ENCODE peak calls at places on chromosomes 6 and 20, in seven cellular contexts. One of them, this sample, is unnamed.
A peak's percentile ranks its signal among the peaks of the same experiment; 100 is the strongest.

GRCh38 chr6:116145786-116146675 is 20.1 kb upstream of the COL10A1 start:
- DNase-seq in right cardiac atrium: no peak
- DNase-seq in naive thymus-derived CD8-positive, alpha-beta T cell: no peak
- DNase-seq in iris pigment epithelial cell: no peak
- DNase-seq in uterus: no peak
- DNase-seq in ureter: no peak
- DNase-seq in activated CD4-positive, alpha-beta T cell treated with anti-CD3 and anti-CD28 coated beads, Interleukin-2, amount 50 U/mL, for 24 hours: no peak
- DNase-seq in this sample: no peak

GRCh38 chr6:133240511-133241087 is 558 bp upstream of the EYA4 start:
- DNase-seq in right cardiac atrium: peak; percentile 77
- DNase-seq in naive thymus-derived CD8-positive, alpha-beta T cell: no peak
- DNase-seq in iris pigment epithelial cell: peak; percentile 47
- DNase-seq in uterus: no peak
- DNase-seq in ureter: peak; percentile 42
- DNase-seq in activated CD4-positive, alpha-beta T cell treated with anti-CD3 and anti-CD28 coated beads, Interleukin-2, amount 50 U/mL, for 24 hours: no peak
- DNase-seq in this sample: no peak

GRCh38 chr6:80022803-80023202 is 18.4 kb downstream of the TTK start:
- DNase-seq in right cardiac atrium: no peak
- DNase-seq in naive thymus-derived CD8-positive, alpha-beta T cell: no peak
- DNase-seq in iris pigment epithelial cell: peak; percentile 87
- DNase-seq in uterus: no peak
- DNase-seq in ureter: no peak
- DNase-seq in activated CD4-positive, alpha-beta T cell treated with anti-CD3 and anti-CD28 coated beads, Interleukin-2, amount 50 U/mL, for 24 hours: no peak
- DNase-seq in this sample: no peak

GRCh38 chr6:27862396-27863061 is 49.7 kb downstream of the OR2B2 start:
- DNase-seq in right cardiac atrium: no peak
- DNase-seq in naive thymus-derived CD8-positive, alpha-beta T cell: no peak
- DNase-seq in iris pigment epithelial cell: peak; percentile 48
- DNase-seq in uterus: no peak
- DNase-seq in ureter: no peak
- DNase-seq in activated CD4-positive, alpha-beta T cell treated with anti-CD3 and anti-CD28 coated beads, Interleukin-2, amount 50 U/mL, for 24 hours: no peak
- DNase-seq in this sample: no peak

GRCh38 chr20:51931321-51931720 is 129.0 kb upstream of the SALL4 start:
- DNase-seq in right cardiac atrium: no peak
- DNase-seq in naive thymus-derived CD8-positive, alpha-beta T cell: no peak
- DNase-seq in iris pigment epithelial cell: no peak
- DNase-seq in uterus: no peak
- DNase-seq in ureter: no peak
- DNase-seq in activated CD4-positive, alpha-beta T cell treated with anti-CD3 and anti-CD28 coated beads, Interleukin-2, amount 50 U/mL, for 24 hours: no peak
- DNase-seq in this sample: no peak

GRCh38 chr20:13274311-13274965 is 53.4 kb downstream of the ISM1 start:
- DNase-seq in right cardiac atrium: peak; percentile 47
- DNase-seq in naive thymus-derived CD8-positive, alpha-beta T cell: no peak
- DNase-seq in iris pigment epithelial cell: no peak
- DNase-seq in uterus: no peak
- DNase-seq in ureter: no peak
- DNase-seq in activated CD4-positive, alpha-beta T cell treated with anti-CD3 and anti-CD28 coated beads, Interleukin-2, amount 50 U/mL, for 24 hours: no peak
- DNase-seq in this sample: no peak

GRCh38 chr6:1636971-1637871 is 27.5 kb downstream of the FOXC1 start:
- DNase-seq in right cardiac atrium: peak; percentile 53
- DNase-seq in naive thymus-derived CD8-positive, alpha-beta T cell: no peak
- DNase-seq in iris pigment epithelial cell: no peak
- DNase-seq in uterus: no peak
- DNase-seq in ureter: no peak
- DNase-seq in activated CD4-positive, alpha-beta T cell treated with anti-CD3 and anti-CD28 coated beads, Interleukin-2, amount 50 U/mL, for 24 hours: no peak
- DNase-seq in this sample: no peak

GRCh38 chr20:39338977-39339376 is 376.8 kb downstream of the DHX35 start:
- DNase-seq in right cardiac atrium: peak; percentile 38
- DNase-seq in naive thymus-derived CD8-positive, alpha-beta T cell: no peak
- DNase-seq in iris pigment epithelial cell: no peak
- DNase-seq in uterus: no peak
- DNase-seq in ureter: no peak
- DNase-seq in activated CD4-positive, alpha-beta T cell treated with anti-CD3 and anti-CD28 coated beads, Interleukin-2, amount 50 U/mL, for 24 hours: no peak
- DNase-seq in this sample: no peak

GRCh38 chr6:11143394-11144371 is 32.2 kb upstream of the ERVFRD-1 start:
- DNase-seq in right cardiac atrium: peak; percentile 73
- DNase-seq in naive thymus-derived CD8-positive, alpha-beta T cell: no peak
- DNase-seq in iris pigment epithelial cell: peak; percentile 98
- DNase-seq in uterus: peak; percentile 61
- DNase-seq in ureter: peak; percentile 76
- DNase-seq in activated CD4-positive, alpha-beta T cell treated with anti-CD3 and anti-CD28 coated beads, Interleukin-2, amount 50 U/mL, for 24 hours: no peak
- DNase-seq in this sample: no peak

GRCh38 chr6:53410508-53411258 is 61.9 kb upstream of the ELOVL5 start:
- DNase-seq in right cardiac atrium: peak; percentile 69
- DNase-seq in naive thymus-derived CD8-positive, alpha-beta T cell: peak; percentile 42
- DNase-seq in iris pigment epithelial cell: peak; percentile 54
- DNase-seq in uterus: no peak
- DNase-seq in ureter: no peak
- DNase-seq in activated CD4-positive, alpha-beta T cell treated with anti-CD3 and anti-CD28 coated beads, Interleukin-2, amount 50 U/mL, for 24 hours: peak; percentile 18
- DNase-seq in this sample: no peak

GRCh38 chr20:54040528-54040927 is 29.9 kb downstream of the BCAS1 start:
- DNase-seq in right cardiac atrium: no peak
- DNase-seq in naive thymus-derived CD8-positive, alpha-beta T cell: no peak
- DNase-seq in iris pigment epithelial cell: no peak
- DNase-seq in uterus: no peak
- DNase-seq in ureter: no peak
- DNase-seq in activated CD4-positive, alpha-beta T cell treated with anti-CD3 and anti-CD28 coated beads, Interleukin-2, amount 50 U/mL, for 24 hours: no peak
- DNase-seq in this sample: no peak

GRCh38 chr6:143337201-143337949 is 113.1 kb downstream of the ADAT2 start:
- DNase-seq in right cardiac atrium: peak; percentile 76
- DNase-seq in naive thymus-derived CD8-positive, alpha-beta T cell: peak; percentile 7
- DNase-seq in iris pigment epithelial cell: peak; percentile 7
- DNase-seq in uterus: no peak
- DNase-seq in ureter: no peak
- DNase-seq in activated CD4-positive, alpha-beta T cell treated with anti-CD3 and anti-CD28 coated beads, Interleukin-2, amount 50 U/mL, for 24 hours: peak; percentile 20
- DNase-seq in this sample: peak; percentile 17

GRCh38 chr20:45406260-45407066 is 1.6 kb upstream of the DBNDD2 start:
- DNase-seq in right cardiac atrium: peak; percentile 95
- DNase-seq in naive thymus-derived CD8-positive, alpha-beta T cell: peak; percentile 43
- DNase-seq in iris pigment epithelial cell: no peak
- DNase-seq in uterus: peak; percentile 75
- DNase-seq in ureter: peak; percentile 81
- DNase-seq in activated CD4-positive, alpha-beta T cell treated with anti-CD3 and anti-CD28 coated beads, Interleukin-2, amount 50 U/mL, for 24 hours: peak; percentile 33
- DNase-seq in this sample: no peak

GRCh38 chr6:43791752-43792422 is 21.9 kb downstream of the VEGFA start:
- DNase-seq in right cardiac atrium: no peak
- DNase-seq in naive thymus-derived CD8-positive, alpha-beta T cell: no peak
- DNase-seq in iris pigment epithelial cell: no peak
- DNase-seq in uterus: no peak
- DNase-seq in ureter: no peak
- DNase-seq in activated CD4-positive, alpha-beta T cell treated with anti-CD3 and anti-CD28 coated beads, Interleukin-2, amount 50 U/mL, for 24 hours: no peak
- DNase-seq in this sample: no peak

GRCh38 chr20:59020938-59021551 is 1.8 kb downstream of the TUBB1 start:
- DNase-seq in right cardiac atrium: no peak
- DNase-seq in naive thymus-derived CD8-positive, alpha-beta T cell: no peak
- DNase-seq in iris pigment epithelial cell: peak; percentile 73
- DNase-seq in uterus: no peak
- DNase-seq in ureter: no peak
- DNase-seq in activated CD4-positive, alpha-beta T cell treated with anti-CD3 and anti-CD28 coated beads, Interleukin-2, amount 50 U/mL, for 24 hours: no peak
- DNase-seq in this sample: no peak

GRCh38 chr6:108716801-108717791 is 131.1 kb upstream of the ARMC2 start:
- DNase-seq in right cardiac atrium: no peak
- DNase-seq in naive thymus-derived CD8-positive, alpha-beta T cell: no peak
- DNase-seq in iris pigment epithelial cell: no peak
- DNase-seq in uterus: no peak
- DNase-seq in ureter: no peak
- DNase-seq in activated CD4-positive, alpha-beta T cell treated with anti-CD3 and anti-CD28 coated beads, Interleukin-2, amount 50 U/mL, for 24 hours: no peak
- DNase-seq in this sample: no peak

GRCh38 chr6:131096786-131097185 is 33.7 kb upstream of the EPB41L2 start:
- DNase-seq in right cardiac atrium: no peak
- DNase-seq in naive thymus-derived CD8-positive, alpha-beta T cell: no peak
- DNase-seq in iris pigment epithelial cell: peak; percentile 26
- DNase-seq in uterus: no peak
- DNase-seq in ureter: no peak
- DNase-seq in activated CD4-positive, alpha-beta T cell treated with anti-CD3 and anti-CD28 coated beads, Interleukin-2, amount 50 U/mL, for 24 hours: no peak
- DNase-seq in this sample: no peak

GRCh38 chr6:97947841-97948240 is 664.8 kb upstream of the MMS22L start:
- DNase-seq in right cardiac atrium: no peak
- DNase-seq in naive thymus-derived CD8-positive, alpha-beta T cell: no peak
- DNase-seq in iris pigment epithelial cell: peak; percentile 88
- DNase-seq in uterus: peak; percentile 45
- DNase-seq in ureter: peak; percentile 50
- DNase-seq in activated CD4-positive, alpha-beta T cell treated with anti-CD3 and anti-CD28 coated beads, Interleukin-2, amount 50 U/mL, for 24 hours: no peak
- DNase-seq in this sample: no peak

GRCh38 chr20:7195704-7196103 is 428.2 kb downstream of the BMP2 start:
- DNase-seq in right cardiac atrium: no peak
- DNase-seq in naive thymus-derived CD8-positive, alpha-beta T cell: no peak
- DNase-seq in iris pigment epithelial cell: peak; percentile 97
- DNase-seq in uterus: no peak
- DNase-seq in ureter: no peak
- DNase-seq in activated CD4-positive, alpha-beta T cell treated with anti-CD3 and anti-CD28 coated beads, Interleukin-2, amount 50 U/mL, for 24 hours: no peak
- DNase-seq in this sample: no peak

GRCh38 chr20:54549523-54550326 is 74.3 kb downstream of the DOK5 start:
- DNase-seq in right cardiac atrium: no peak
- DNase-seq in naive thymus-derived CD8-positive, alpha-beta T cell: no peak
- DNase-seq in iris pigment epithelial cell: no peak
- DNase-seq in uterus: no peak
- DNase-seq in ureter: no peak
- DNase-seq in activated CD4-positive, alpha-beta T cell treated with anti-CD3 and anti-CD28 coated beads, Interleukin-2, amount 50 U/mL, for 24 hours: no peak
- DNase-seq in this sample: no peak

GRCh38 chr20:51462566-51463276 is 79.8 kb downstream of the NFATC2 start:
- DNase-seq in right cardiac atrium: peak; percentile 94
- DNase-seq in naive thymus-derived CD8-positive, alpha-beta T cell: no peak
- DNase-seq in iris pigment epithelial cell: peak; percentile 77
- DNase-seq in uterus: peak; percentile 73
- DNase-seq in ureter: peak; percentile 83
- DNase-seq in activated CD4-positive, alpha-beta T cell treated with anti-CD3 and anti-CD28 coated beads, Interleukin-2, amount 50 U/mL, for 24 hours: no peak
- DNase-seq in this sample: no peak

GRCh38 chr6:81696505-81696904 is 56.0 kb downstream of the TENT5A start:
- DNase-seq in right cardiac atrium: no peak
- DNase-seq in naive thymus-derived CD8-positive, alpha-beta T cell: no peak
- DNase-seq in iris pigment epithelial cell: peak; percentile 82
- DNase-seq in uterus: no peak
- DNase-seq in ureter: no peak
- DNase-seq in activated CD4-positive, alpha-beta T cell treated with anti-CD3 and anti-CD28 coated beads, Interleukin-2, amount 50 U/mL, for 24 hours: no peak
- DNase-seq in this sample: no peak

GRCh38 chr6:159077123-159077522 is 32.3 kb upstream of the TAGAP start:
- DNase-seq in right cardiac atrium: no peak
- DNase-seq in naive thymus-derived CD8-positive, alpha-beta T cell: no peak
- DNase-seq in iris pigment epithelial cell: no peak
- DNase-seq in uterus: peak; percentile 63
- DNase-seq in ureter: no peak
- DNase-seq in activated CD4-positive, alpha-beta T cell treated with anti-CD3 and anti-CD28 coated beads, Interleukin-2, amount 50 U/mL, for 24 hours: no peak
- DNase-seq in this sample: no peak

GRCh38 chr20:23362392-23363256 is 642 bp downstream of the GZF1 start:
- DNase-seq in right cardiac atrium: peak; percentile 84
- DNase-seq in naive thymus-derived CD8-positive, alpha-beta T cell: peak; percentile 27
- DNase-seq in iris pigment epithelial cell: peak; percentile 53
- DNase-seq in uterus: peak; percentile 38
- DNase-seq in ureter: no peak
- DNase-seq in activated CD4-positive, alpha-beta T cell treated with anti-CD3 and anti-CD28 coated beads, Interleukin-2, amount 50 U/mL, for 24 hours: no peak
- DNase-seq in this sample: no peak

GRCh38 chr6:6931047-6932025 is 176.4 kb upstream of the RREB1 start:
- DNase-seq in right cardiac atrium: no peak
- DNase-seq in naive thymus-derived CD8-positive, alpha-beta T cell: no peak
- DNase-seq in iris pigment epithelial cell: no peak
- DNase-seq in uterus: no peak
- DNase-seq in ureter: no peak
- DNase-seq in activated CD4-positive, alpha-beta T cell treated with anti-CD3 and anti-CD28 coated beads, Interleukin-2, amount 50 U/mL, for 24 hours: no peak
- DNase-seq in this sample: no peak

GRCh38 chr20:39271205-39271604 is 309.1 kb downstream of the DHX35 start:
- DNase-seq in right cardiac atrium: peak; percentile 44
- DNase-seq in naive thymus-derived CD8-positive, alpha-beta T cell: no peak
- DNase-seq in iris pigment epithelial cell: no peak
- DNase-seq in uterus: no peak
- DNase-seq in ureter: no peak
- DNase-seq in activated CD4-positive, alpha-beta T cell treated with anti-CD3 and anti-CD28 coated beads, Interleukin-2, amount 50 U/mL, for 24 hours: no peak
- DNase-seq in this sample: no peak

GRCh38 chr6:40807484-40807883 is 220.3 kb upstream of the LRFN2 start:
- DNase-seq in right cardiac atrium: no peak
- DNase-seq in naive thymus-derived CD8-positive, alpha-beta T cell: no peak
- DNase-seq in iris pigment epithelial cell: no peak
- DNase-seq in uterus: no peak
- DNase-seq in ureter: no peak
- DNase-seq in activated CD4-positive, alpha-beta T cell treated with anti-CD3 and anti-CD28 coated beads, Interleukin-2, amount 50 U/mL, for 24 hours: no peak
- DNase-seq in this sample: no peak